ENCODE peak calls at places on chromosomes 16 and 17, in five cellular contexts. P is CD8-positive, alpha-beta memory T cell; T is naive thymus-derived CD4-positive, alpha-beta T cell; R is GM23338; F is hepatocyte. M is an unnamed sample. For H3K4me1, the result is how much of the 10 kb centered on the place peaks cover.

GRCh38 chr16:48160575-48160974 is 4.8 kb upstream of the ABCC12 start:
- DNase-seq in P (no peak), T (no peak), R (no peak), F (no peak), M (no peak)

GRCh38 chr16:610513-611381 is 20.0 kb upstream of the WFIKKN1 start:
- DNase-seq in P (peak), T (peak), R (peak), F (peak), M (peak)

GRCh38 chr16:84054916-84055315 is 12.3 kb upstream of the SLC38A8 start:
- DNase-seq in P (no peak), T (no peak), R (peak), F (no peak), M (peak)

GRCh38 chr16:12260647-12261262 is 284.2 kb downstream of the SNX29 start:
- DNase-seq in P (no peak), T (no peak), R (peak), F (peak), M (no peak)

GRCh38 chr17:17613708-17614114 is 22.2 kb upstream of the PEMT start:
- DNase-seq in P (peak), T (peak), R (peak), F (peak), M (no peak)

GRCh38 chr16:71807905-71808592 is 585 bp downstream of the AP1G1 start:
- DNase-seq in P (no peak), T (no peak), R (peak), F (peak), M (no peak)

GRCh38 chr16:11359370-11359769 is 14.1 kb downstream of the RMI2 start:
- DNase-seq in P (no peak), T (no peak), R (no peak), F (peak), M (no peak)

GRCh38 chr16:65373095-65373494 is 251.2 kb upstream of the CDH11 start:
- DNase-seq in P (no peak), T (no peak), R (no peak), F (no peak), M (no peak)

GRCh38 chr17:75909812-75910274 is 5.2 kb upstream of the MRPL38 start:
- DNase-seq in P (no peak), T (no peak), R (no peak), F (no peak), M (no peak)

GRCh38 chr16:48613061-48613957 is 3.3 kb upstream of the N4BP1 start:
- DNase-seq in P (peak), T (peak), R (peak), F (peak), M (no peak)

GRCh38 chr17:50624321-50624935 is 10.3 kb upstream of the ABCC3 start:
- DNase-seq in P (no peak), T (no peak), R (no peak), F (no peak), M (no peak)

GRCh38 chr17:50627782-50628601 is 6.7 kb upstream of the ABCC3 start:
- DNase-seq in P (no peak), T (no peak), R (peak), F (peak), M (no peak)

GRCh38 chr17:50627386-50627781 is 7.3 kb upstream of the ABCC3 start:
- DNase-seq in P (no peak), T (no peak), R (no peak), F (no peak), M (no peak)

GRCh38 chr17:50626037-50626574 is 8.6 kb upstream of the ABCC3 start:
- DNase-seq in P (peak), T (peak), R (peak), F (peak), M (peak)

DNA sequence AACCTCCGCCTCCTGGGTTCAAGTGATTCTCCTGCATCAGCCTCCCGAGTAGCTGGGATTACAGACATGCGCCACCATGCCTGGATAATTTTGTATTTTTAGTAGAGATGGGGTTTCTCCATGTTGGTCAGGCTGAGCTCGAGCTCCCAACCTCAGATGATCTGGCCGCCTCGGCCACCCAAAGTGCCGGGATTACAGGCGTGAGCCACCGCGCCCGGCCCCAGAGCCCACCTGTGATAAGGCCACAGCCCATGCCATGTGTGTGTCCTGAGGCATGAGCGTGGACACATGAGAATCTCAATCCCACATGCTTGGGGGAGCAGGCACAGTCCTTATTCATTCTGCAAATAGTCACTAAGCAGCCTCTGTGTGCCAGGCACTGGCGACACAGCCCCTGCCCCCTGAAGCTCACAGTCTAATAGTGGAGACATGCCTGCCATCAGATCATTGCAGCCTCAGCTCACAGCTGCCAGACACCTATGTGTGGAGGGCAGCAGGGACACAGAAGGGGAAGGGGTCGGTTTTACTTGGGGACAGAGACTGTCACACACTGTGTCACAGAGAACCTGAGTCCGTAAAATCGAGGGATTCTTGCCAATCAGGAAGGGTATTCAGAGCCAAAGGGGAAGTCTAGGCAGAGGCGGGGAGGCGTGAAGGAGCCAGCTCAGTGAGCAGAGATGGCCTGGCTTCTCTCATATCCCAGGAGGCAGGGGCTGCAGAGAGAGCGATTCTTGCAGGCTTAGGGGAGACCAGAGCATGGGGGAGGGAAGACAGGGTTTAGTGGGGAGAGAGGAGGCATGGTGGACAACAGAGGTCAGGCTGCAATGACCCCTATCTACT is 9.4 kb upstream of the ABCC3 start:
- DNase-seq in P (no peak), T (no peak), R (no peak), F (no peak), M (no peak)
- H3K4me1 ChIP-seq in P (under half), T (under half), R (under half), F (under half), M (under half)

GRCh38 chr16:86880316-86881117 is 302.2 kb downstream of the FOXL1 start:
- DNase-seq in P (no peak), T (no peak), R (no peak), F (no peak), M (no peak)
- H3K27ac ChIP-seq in P (no peak), T (no peak), R (no peak), F (no peak), M (no peak)

GRCh38 chr16:19415461-19415860 is 2.2 kb upstream of the TMC5 start:
- DNase-seq in P (no peak), T (no peak), R (no peak), F (no peak), M (no peak)

GRCh38 chr16:19415918-19416317 is 1.8 kb upstream of the TMC5 start:
- DNase-seq in P (no peak), T (no peak), R (no peak), F (no peak), M (no peak)

GRCh38 chr16:19406891-19407491 is 10.7 kb upstream of the TMC5 start:
- DNase-seq in P (no peak), T (no peak), R (no peak), F (no peak), M (no peak)

GRCh38 chr16:19410435-19411153 is 7.1 kb upstream of the TMC5 start:
- DNase-seq in P (no peak), T (no peak), R (peak), F (peak), M (peak)

DNA sequence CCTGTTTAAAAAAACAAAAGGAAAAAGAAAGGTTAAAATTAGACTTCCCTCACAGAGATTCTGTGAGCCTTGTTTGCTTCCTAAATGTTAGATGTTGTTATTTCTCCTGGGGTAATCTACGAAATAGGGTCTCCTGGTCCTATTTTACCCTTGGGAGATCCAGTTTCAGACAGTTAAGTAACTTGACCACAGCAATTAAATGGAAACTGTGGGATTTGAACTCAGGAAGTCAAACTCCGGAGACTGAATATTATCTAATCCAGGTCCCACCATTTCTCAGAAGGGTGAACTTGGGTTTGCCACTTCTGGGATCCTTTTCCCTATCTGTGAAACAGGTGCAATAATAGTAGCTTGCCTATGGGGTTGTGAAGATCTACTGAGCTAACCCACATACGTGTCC is 6.4 kb upstream of the TMC5 start:
- DNase-seq in P (no peak), T (no peak), R (no peak), F (no peak), M (no peak)
- H3K4me3 ChIP-seq in P (no peak), T (no peak), R (peak), F (no peak), M (no peak)

GRCh38 chr16:73058221-73058615 is 10.3 kb upstream of the ZFHX3 start:
- DNase-seq in P (no peak), T (no peak), R (peak), F (peak), M (peak)

GRCh38 chr16:73056911-73057310 is 9.0 kb upstream of the ZFHX3 start:
- DNase-seq in P (no peak), T (no peak), R (peak), F (peak), M (no peak)

GRCh38 chr16:73057369-73058210 is 9.7 kb upstream of the ZFHX3 start:
- DNase-seq in P (no peak), T (no peak), R (peak), F (peak), M (peak)

GRCh38 chr16:73054732-73055481 is 7.0 kb upstream of the ZFHX3 start:
- DNase-seq in P (no peak), T (no peak), R (peak), F (no peak), M (no peak)

GRCh38 chr16:73056383-73056782 is 8.5 kb upstream of the ZFHX3 start:
- DNase-seq in P (no peak), T (no peak), R (peak), F (peak), M (no peak)
- H3K4me1 ChIP-seq in P (under half), T (under half), R (half or more), F (half or more), M (under half)

DNA sequence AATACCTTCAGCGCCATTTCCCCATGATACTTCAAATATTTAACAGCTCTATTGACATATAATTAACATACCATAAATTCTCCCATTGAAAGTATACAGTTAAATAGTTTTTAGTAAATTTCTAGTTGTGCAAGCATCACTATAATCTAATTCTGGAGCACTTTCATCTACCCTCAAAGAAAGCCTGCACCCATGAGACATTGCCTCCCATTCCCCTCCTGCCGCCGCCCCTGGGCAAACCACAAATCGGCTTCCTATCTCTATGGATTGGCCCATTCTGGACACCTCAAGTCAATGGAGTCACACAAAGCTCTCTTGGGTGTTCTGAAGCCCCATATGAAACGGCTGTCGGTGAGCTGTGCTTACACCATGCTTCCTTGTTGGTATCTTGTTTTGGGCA is 77.3 kb upstream of the CBX4 start:
- DNase-seq in P (no peak), T (no peak), R (no peak), F (no peak), M (no peak)
- H3K27ac ChIP-seq in P (no peak), T (no peak), R (no peak), F (peak), M (no peak)

DNA sequence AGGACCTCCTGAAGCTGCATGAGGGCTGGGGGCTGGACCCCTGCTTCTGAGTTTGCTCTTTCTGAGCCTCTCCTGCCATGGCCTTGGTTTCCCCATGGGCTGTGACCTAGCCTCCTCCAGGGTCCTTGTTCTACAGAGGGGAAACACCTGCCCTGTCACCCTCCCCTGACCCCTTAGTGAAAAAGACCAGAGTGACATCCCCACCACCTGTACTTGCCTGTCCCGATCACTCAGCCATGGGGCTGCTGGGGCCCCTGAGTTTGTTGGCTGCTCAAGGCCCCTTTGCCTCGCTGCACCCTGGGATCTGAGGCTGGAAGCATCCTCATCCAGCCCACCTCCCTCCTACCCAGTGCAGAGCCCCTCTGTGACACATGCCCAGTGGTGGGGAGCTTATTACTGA is 800 bp downstream of the NOD2 start:
- DNase-seq in P (no peak), T (no peak), R (no peak), F (no peak), M (no peak)
- H3K4me3 ChIP-seq in P (peak), T (peak), R (no peak), F (no peak), M (peak)

DNA sequence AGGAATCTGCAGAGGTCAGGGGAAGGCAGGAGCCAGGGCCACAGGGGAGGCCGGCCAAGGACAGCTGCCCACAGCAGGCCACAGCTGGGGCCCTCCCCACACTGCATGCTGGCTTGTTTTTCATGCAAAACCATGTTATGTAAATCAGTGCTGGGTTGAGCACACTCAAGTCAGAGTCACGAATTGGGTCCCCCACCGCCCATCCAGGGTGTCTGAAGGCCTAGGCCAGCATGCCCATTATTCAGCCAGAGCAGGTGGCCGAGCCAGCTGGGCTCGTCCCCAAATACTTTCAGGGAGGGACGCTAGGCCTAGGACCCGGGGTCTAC is 51.2 kb upstream of the TOB1 start:
- DNase-seq in P (no peak), T (no peak), R (no peak), F (no peak), M (no peak)
- H3K4me1 ChIP-seq in P (under half), T (half or more), R (under half), F (half or more), M (under half)

DNA sequence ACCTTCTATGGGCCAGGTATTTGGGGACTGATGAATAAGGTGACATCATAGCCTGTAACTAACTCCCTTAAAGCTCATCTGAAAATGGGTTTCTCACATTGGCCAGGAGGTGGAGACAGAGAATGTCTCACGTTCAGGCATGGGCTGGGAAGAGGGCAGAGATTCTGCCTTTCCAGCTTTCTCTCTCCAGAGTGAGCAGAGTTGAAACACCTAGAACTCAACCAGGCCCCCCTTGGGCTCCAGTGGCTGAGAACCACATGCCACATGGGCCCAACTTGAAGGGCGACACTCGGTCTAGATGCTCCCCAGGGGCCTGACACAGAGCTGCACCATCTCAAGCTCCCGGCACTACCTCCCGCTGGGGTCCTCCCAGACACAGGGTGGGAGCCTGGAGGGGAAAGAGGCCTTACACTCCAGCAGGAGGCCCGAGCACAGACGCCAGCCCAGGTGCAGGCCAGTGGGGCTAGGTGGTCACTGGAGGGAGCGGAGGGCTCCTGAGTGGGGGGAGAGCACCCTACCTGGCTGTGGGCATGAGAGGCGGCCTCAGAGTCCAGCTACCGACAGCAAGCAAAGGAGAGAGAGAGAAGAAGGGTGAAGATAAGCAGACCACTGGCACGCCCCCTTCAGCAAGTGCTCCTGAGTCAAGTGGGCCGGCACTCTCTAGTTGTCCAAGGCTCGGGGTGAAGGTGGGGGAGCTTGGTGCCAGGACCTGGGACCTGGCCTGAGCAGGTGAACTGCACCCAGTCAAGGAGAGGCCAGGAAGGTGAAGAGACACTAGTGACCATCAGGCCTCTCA is 55.9 kb downstream of the MYO18A start:
- DNase-seq in P (peak), T (peak), R (peak), F (peak), M (no peak)
- H3K27ac ChIP-seq in P (no peak), T (no peak), R (no peak), F (no peak), M (peak)

DNA sequence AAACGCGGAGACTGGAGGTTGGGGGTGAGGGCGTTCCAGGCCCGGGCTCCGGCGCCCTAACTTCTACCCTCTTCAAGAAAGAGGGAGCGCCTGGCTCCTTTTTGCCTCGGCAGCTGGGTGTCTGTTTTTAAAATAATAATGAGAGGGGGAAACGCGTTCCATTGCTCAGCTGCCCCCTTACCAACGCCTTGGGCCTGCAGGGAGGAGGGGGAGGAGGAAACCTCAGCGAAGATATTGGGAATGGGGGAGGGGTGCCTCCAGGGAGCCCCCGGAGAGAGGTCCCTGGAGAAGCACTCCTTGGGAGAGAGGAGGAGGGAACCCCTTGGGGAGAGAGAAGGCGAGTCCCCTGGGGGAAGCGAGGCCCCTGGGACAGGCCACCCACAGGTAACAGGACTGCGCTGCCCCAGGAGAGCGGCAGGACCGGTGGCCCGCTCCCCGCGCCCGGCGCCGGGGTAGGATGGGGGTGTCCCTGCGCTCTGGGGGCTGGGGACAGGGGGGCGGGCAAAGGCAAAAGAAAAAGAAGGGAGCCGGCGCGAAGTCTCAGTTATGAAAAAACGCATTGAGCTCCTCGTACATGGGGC is 2.7 kb downstream of the NEUROD2 start:
- DNase-seq in P (no peak), T (no peak), R (peak), F (no peak), M (no peak)
- H3K4me3 ChIP-seq in P (no peak), T (no peak), R (peak), F (no peak), M (peak)

M was measured in psoas muscle.